ENCODE peak calls at places on chromosome 14, in four cellular contexts. Q is K562, L is HepG2, V is HEK293T. C is an unnamed sample.

GRCh38 chr14:83541147-83541546 is 1988.8 kb upstream of the FLRT2 start:
- DNase-seq in Q (no peak), L (no peak), V (no peak), C (no peak)

GRCh38 chr14:100532154-100532915 is 54.9 kb downstream of the BEGAIN start:
- DNase-seq in Q (no peak), L (no peak), V (no peak), C (no peak)

GRCh38 chr14:34665785-34666425 is 36.0 kb upstream of the SNX6 start:
- DNase-seq in Q (no peak), L (no peak), V (no peak), C (no peak)

GRCh38 chr14:77067632-77068514 is 30.2 kb upstream of the CIPC start:
- DNase-seq in Q (peak), L (no peak), V (peak), C (no peak)

GRCh38 chr14:65312859-65313258 is 99.7 kb upstream of the FUT8 start:
- DNase-seq in Q (no peak), L (no peak), V (no peak), C (no peak)

GRCh38 chr14:23562822-23563472 is 4.6 kb downstream of the AP1G2 start:
- DNase-seq in Q (peak), L (peak), V (peak), C (no peak)

GRCh38 chr14:82313889-82314288 is 780.2 kb upstream of the SEL1L start:
- DNase-seq in Q (no peak), L (no peak), V (no peak), C (no peak)

GRCh38 chr14:29584992-29585391 is 342.7 kb downstream of the PRKD1 start:
- DNase-seq in Q (no peak), L (peak), V (peak), C (no peak)

GRCh38 chr14:93150227-93151206 is 34.2 kb downstream of the MOAP1 start:
- DNase-seq in Q (no peak), L (peak), V (no peak), C (no peak)

GRCh38 chr14:88421286-88421685 is 35.8 kb downstream of the SPATA7 start:
- DNase-seq in Q (no peak), L (no peak), V (no peak), C (no peak)

GRCh38 chr14:77603031-77603430 is 13.4 kb downstream of the SPTLC2 start:
- DNase-seq in Q (no peak), L (no peak), V (no peak), C (no peak)

GRCh38 chr14:85437143-85437542 is 92.8 kb upstream of the FLRT2 start:
- DNase-seq in Q (no peak), L (peak), V (no peak), C (no peak)

GRCh38 chr14:71686677-71687076 is 245.6 kb upstream of the RGS6 start:
- DNase-seq in Q (no peak), L (no peak), V (no peak), C (no peak)

GRCh38 chr14:65387171-65387570 is 25.4 kb upstream of the FUT8 start:
- DNase-seq in Q (no peak), L (no peak), V (no peak), C (no peak)

GRCh38 chr14:75204106-75204505 is 27.7 kb upstream of the TMED10 start:
- DNase-seq in Q (no peak), L (no peak), V (no peak), C (no peak)

GRCh38 chr14:38255408-38255672 is 553 bp downstream of the CLEC14A start:
- DNase-seq in Q (no peak), L (no peak), V (no peak), C (no peak)

GRCh38 chr14:44886860-44887595 is 74.7 kb downstream of the KLHL28 start:
- DNase-seq in Q (no peak), L (no peak), V (no peak), C (no peak)

GRCh38 chr14:54299393-54300363 is 97.1 kb upstream of the CDKN3 start:
- DNase-seq in Q (no peak), L (peak), V (no peak), C (no peak)

GRCh38 chr14:81831128-81831815 is 297.6 kb upstream of the SEL1L start:
- DNase-seq in Q (no peak), L (no peak), V (no peak), C (no peak)

GRCh38 chr14:70893062-70893841 is 14.0 kb upstream of the PCNX1 start:
- DNase-seq in Q (no peak), L (no peak), V (no peak), C (no peak)

GRCh38 chr14:100103261-100104005 is 38.2 kb downstream of the EVL start:
- DNase-seq in Q (no peak), L (no peak), V (no peak), C (no peak)

GRCh38 chr14:93493054-93493453 is 62.3 kb downstream of the UNC79 start:
- DNase-seq in Q (no peak), L (no peak), V (no peak), C (no peak)

GRCh38 chr14:71290960-71291466 is 383.8 kb downstream of the PCNX1 start:
- DNase-seq in Q (no peak), L (peak), V (no peak), C (peak)

GRCh38 chr14:22551597-22551982 is 37.4 kb downstream of the DAD1 start:
- DNase-seq in Q (no peak), L (no peak), V (no peak), C (no peak)

GRCh38 chr14:34462132-34462893 is at the start of gene SPTSSA:
- DNase-seq in Q (peak), L (peak), V (peak), C (peak)

GRCh38 chr14:64438181-64438839 is 27.0 kb upstream of the AKAP5 start:
- DNase-seq in Q (no peak), L (no peak), V (no peak), C (no peak)

GRCh38 chr14:60508707-60509437 is at the start of gene SIX6:
- DNase-seq in Q (no peak), L (no peak), V (no peak), C (no peak)

GRCh38 chr14:49767473-49768300 is at the start of gene KLHDC2:
- DNase-seq in Q (peak), L (peak), V (peak), C (no peak)

GRCh38 chr14:76201162-76201561 is 49.4 kb downstream of the GPATCH2L start:
- DNase-seq in Q (no peak), L (no peak), V (no peak), C (no peak)

GRCh38 chr14:99946652-99947489 is 118.4 kb upstream of the EVL start:
- DNase-seq in Q (peak), L (no peak), V (peak), C (no peak)

GRCh38 chr14:78667141-78667540 is 497.0 kb downstream of the NRXN3 start:
- DNase-seq in Q (no peak), L (no peak), V (no peak), C (no peak)

GRCh38 chr14:36363704-36364103 is 43.3 kb upstream of the MBIP start:
- DNase-seq in Q (no peak), L (no peak), V (no peak), C (no peak)

GRCh38 chr14:92282669-92283068 is 40.3 kb upstream of the SLC24A4 start:
- DNase-seq in Q (no peak), L (no peak), V (no peak), C (no peak)

GRCh38 chr14:50762001-50762930 is 68.7 kb downstream of the NIN start:
- DNase-seq in Q (no peak), L (no peak), V (no peak), C (no peak)

GRCh38 chr14:26595922-26596721 is 1.7 kb downstream of the NOVA1 start:
- DNase-seq in Q (no peak), L (no peak), V (no peak), C (no peak)

GRCh38 chr14:71716371-71716770 is 215.9 kb upstream of the RGS6 start:
- DNase-seq in Q (no peak), L (no peak), V (no peak), C (no peak)

GRCh38 chr14:81269100-81269978 is 48.6 kb upstream of the GTF2A1 start:
- DNase-seq in Q (peak), L (peak), V (peak), C (peak)

GRCh38 chr14:71320734-71321555 is 413.7 kb downstream of the PCNX1 start:
- DNase-seq in Q (peak), L (no peak), V (peak), C (no peak)

GRCh38 chr14:88043523-88043922 is 38.6 kb downstream of the GPR65 start:
- DNase-seq in Q (no peak), L (peak), V (no peak), C (no peak)

GRCh38 chr14:102849522-102850379 is 72.5 kb downstream of the TRAF3 start:
- DNase-seq in Q (peak), L (no peak), V (no peak), C (no peak)

GRCh38 chr14:96559571-96559970 is 57.4 kb downstream of the PAPOLA start:
- DNase-seq in Q (no peak), L (no peak), V (no peak), C (no peak)

GRCh38 chr14:96554315-96554910 is 52.2 kb downstream of the PAPOLA start:
- DNase-seq in Q (no peak), L (no peak), V (no peak), C (no peak)
- TF ChIP-seq FOXK2 in Q (no peak), L (no peak), V (no peak), C (no peak)

DNA sequence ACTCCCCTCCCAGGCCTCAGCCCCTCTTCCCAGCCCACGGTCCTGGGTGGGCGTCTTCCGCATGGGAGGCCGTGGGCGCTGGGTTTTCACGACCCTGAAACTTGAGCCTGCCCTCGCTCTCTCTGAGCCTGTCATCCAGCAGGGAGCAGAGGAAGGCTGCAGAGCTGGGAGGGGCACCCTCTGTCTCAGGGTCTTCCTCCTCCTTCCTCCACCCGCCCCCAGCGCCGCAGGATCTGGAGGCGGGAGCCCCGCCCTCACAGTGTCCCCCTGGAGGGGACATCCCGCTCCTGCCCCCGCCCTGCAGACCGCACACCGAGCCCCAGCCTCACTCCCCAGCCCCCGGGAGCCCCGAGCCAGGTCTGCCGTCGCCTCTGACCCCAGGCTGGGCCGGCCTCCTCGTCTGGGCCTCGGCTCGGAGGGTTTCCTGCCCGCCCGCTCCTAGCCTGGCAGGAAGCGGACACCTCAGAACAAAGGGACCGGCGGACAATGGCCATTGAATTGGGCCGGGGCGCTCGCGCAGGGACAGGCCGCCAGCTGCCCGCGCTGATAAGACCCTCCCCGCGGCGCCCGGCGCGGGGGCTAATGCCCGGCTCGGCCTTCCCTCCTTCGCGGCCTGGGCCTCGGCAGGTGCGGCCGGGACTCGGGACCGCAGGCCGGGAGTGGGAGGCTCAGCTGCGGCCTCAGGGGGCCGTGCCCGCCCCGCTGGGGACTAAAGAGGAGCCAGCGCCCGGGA is 15.3 kb upstream of the NUDT14 start:
- DNase-seq in Q (peak), L (peak), V (no peak), C (no peak)
- TF ChIP-seq FOXK2 in Q (no peak), L (no peak), V (no peak), C (no peak)

DNA sequence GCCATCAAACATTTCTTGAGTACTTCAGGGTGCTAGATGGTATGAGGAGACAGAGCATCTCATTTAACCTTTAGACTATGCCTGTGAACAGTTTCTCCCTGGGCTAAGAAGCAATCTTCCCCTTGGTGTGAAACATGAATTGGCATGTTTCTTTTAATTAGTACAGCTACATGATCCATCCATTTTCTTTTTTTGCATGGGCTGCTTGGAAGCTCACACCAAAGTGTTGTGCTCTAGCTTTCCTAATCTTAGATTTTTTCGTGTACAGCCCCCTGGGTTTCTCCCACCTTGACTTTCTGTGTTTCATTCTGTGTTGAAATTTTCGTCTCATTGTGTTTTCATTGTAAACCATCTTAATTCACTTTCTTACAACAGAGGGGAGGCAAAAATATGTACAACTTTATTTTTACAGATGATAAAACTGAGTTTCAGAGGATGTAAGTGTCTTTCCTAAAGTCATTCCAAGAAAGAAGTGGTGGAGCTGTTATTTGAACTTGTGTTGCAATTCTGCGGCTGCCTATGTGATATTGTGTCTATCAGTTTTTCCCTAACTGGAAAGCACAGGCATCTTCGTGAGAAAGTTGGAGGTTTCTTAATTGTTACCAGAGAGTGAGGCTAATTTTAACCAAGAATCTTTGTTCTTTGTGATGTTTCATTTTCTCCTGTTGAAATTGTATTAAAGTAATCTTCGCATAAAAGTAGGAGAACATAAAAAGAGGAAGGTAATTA is 64.5 kb downstream of the DAAM1 start:
- DNase-seq in Q (no peak), L (no peak), V (no peak), C (no peak)
- TF ChIP-seq FOXK2 in Q (no peak), L (no peak), V (no peak), C (no peak)

GRCh38 chr14:95134304-95134933 is 22.9 kb downstream of the DICER1 start:
- DNase-seq in Q (no peak), L (no peak), V (no peak), C (no peak)
- TF ChIP-seq FOXK2 in Q (no peak), L (no peak), V (no peak), C (no peak)

DNA sequence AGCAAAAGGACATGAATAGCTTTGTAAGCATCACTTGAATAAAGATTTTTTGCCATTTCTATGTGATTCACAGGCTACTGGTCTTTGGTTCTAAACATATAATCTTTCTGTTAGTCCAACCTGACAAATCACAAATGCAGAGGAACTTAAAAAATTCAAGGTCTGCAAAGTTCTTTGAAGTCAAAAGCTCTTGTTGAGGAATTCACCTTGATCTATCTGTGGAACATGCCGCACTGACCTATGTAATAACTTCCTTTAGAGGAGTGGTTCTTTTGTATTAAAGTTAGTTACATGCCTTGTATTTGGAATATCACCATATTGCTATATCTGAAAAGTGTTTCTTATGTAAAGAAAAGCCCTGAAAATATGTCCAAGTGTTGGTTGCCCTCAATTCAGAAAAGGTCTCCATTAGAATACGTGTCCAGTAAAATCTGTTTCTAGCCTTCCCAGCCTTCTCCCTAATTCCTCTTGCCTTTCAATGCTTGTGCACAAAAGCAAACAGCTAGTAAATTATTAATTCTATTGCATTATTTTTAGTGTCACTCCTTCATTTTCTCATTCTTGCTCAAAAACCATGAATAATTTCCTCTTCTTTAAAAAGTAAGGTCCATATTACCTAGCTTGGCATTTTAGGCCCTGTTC is 1192.8 kb downstream of the FLRT2 start:
- DNase-seq in Q (no peak), L (peak), V (no peak), C (no peak)
- TF ChIP-seq FOXK2 in Q (no peak), L (no peak), V (no peak), C (no peak)